ENCODE peak calls at places on chromosomes 5 and 9, in four cellular contexts. One of them, this sample, is unnamed.

GRCh38 chr5:149210229-149210628 is 61.4 kb upstream of the AFAP1L1 start:
- DNase-seq in H9: no peak
- DNase-seq in endothelial cell: no peak
- DNase-seq in left lung: no peak
- DNase-seq in this sample: no peak

GRCh38 chr5:180026320-180026719 is 45.2 kb downstream of the RNF130 start:
- DNase-seq in left lung: no peak
- DNase-seq in endothelial cell: no peak
- DNase-seq in H9: no peak
- DNase-seq in this sample: peak; percentile 69

GRCh38 chr5:3597002-3597726 is 1.5 kb downstream of the IRX1 start:
- DNase-seq in left lung: no peak
- DNase-seq in endothelial cell: no peak
- DNase-seq in H9: peak; percentile 33
- DNase-seq in this sample: no peak

GRCh38 chr5:67983251-67983941 is 232.2 kb upstream of the PIK3R1 start:
- DNase-seq in H9: no peak
- DNase-seq in left lung: no peak
- DNase-seq in endothelial cell: no peak
- DNase-seq in this sample: no peak

GRCh38 chr9:109600142-109600541 is 102.0 kb upstream of the PTPN3 start:
- DNase-seq in left lung: no peak
- DNase-seq in endothelial cell: no peak
- DNase-seq in H9: no peak
- DNase-seq in this sample: no peak

GRCh38 chr5:169716287-169716686 is 79.2 kb downstream of the DOCK2 start:
- DNase-seq in H9: no peak
- DNase-seq in endothelial cell: no peak
- DNase-seq in left lung: no peak
- DNase-seq in this sample: no peak

GRCh38 chr9:95953986-95954385 is 78.5 kb downstream of the ERCC6L2 start:
- DNase-seq in H9: no peak
- DNase-seq in left lung: no peak
- DNase-seq in endothelial cell: no peak
- DNase-seq in this sample: no peak

GRCh38 chr5:127042593-127042992 is 12.2 kb upstream of the MARCHF3 start:
- DNase-seq in left lung: no peak
- DNase-seq in H9: no peak
- DNase-seq in endothelial cell: no peak
- DNase-seq in this sample: no peak

GRCh38 chr5:107636555-107636954 is 34.2 kb downstream of the EFNA5 start:
- DNase-seq in left lung: no peak
- DNase-seq in H9: no peak
- DNase-seq in endothelial cell: no peak
- DNase-seq in this sample: no peak

GRCh38 chr5:64635056-64635686 is 55.1 kb upstream of the SHISAL2B start:
- DNase-seq in endothelial cell: no peak
- DNase-seq in left lung: no peak
- DNase-seq in H9: no peak
- DNase-seq in this sample: no peak

GRCh38 chr5:125815-126214 is 33.8 kb downstream of the PLEKHG4B start:
- DNase-seq in endothelial cell: no peak
- DNase-seq in H9: no peak
- DNase-seq in left lung: no peak
- DNase-seq in this sample: no peak

GRCh38 chr9:132923346-132923902 is 21.0 kb downstream of the TSC1 start:
- DNase-seq in H9: no peak
- DNase-seq in left lung: no peak
- DNase-seq in endothelial cell: no peak
- DNase-seq in this sample: no peak

GRCh38 chr9:113578877-113579269 is 115.3 kb downstream of the RGS3 start:
- DNase-seq in endothelial cell: no peak
- DNase-seq in H9: no peak
- DNase-seq in left lung: peak; percentile 91
- DNase-seq in this sample: peak; percentile 93

GRCh38 chr5:169960659-169961058 is 19.6 kb downstream of the INSYN2B start:
- DNase-seq in endothelial cell: no peak
- DNase-seq in left lung: no peak
- DNase-seq in H9: no peak
- DNase-seq in this sample: no peak

GRCh38 chr9:136693490-136694162 is 6.4 kb upstream of the AGPAT2 start:
- DNase-seq in left lung: peak; percentile 91
- DNase-seq in H9: no peak
- DNase-seq in endothelial cell: no peak
- DNase-seq in this sample: no peak

GRCh38 chr9:98836206-98836605 is 28.7 kb downstream of the GALNT12 start:
- DNase-seq in left lung: no peak
- DNase-seq in H9: no peak
- DNase-seq in endothelial cell: no peak
- DNase-seq in this sample: no peak

GRCh38 chr9:114167591-114168091 is 12.3 kb downstream of the COL27A1 start:
- DNase-seq in endothelial cell: no peak
- DNase-seq in left lung: no peak
- DNase-seq in H9: no peak
- DNase-seq in this sample: no peak

GRCh38 chr9:127942152-127943010 is 4.7 kb upstream of the DPM2 start:
- DNase-seq in endothelial cell: peak; percentile 77
- DNase-seq in H9: peak; percentile 86
- DNase-seq in left lung: peak; percentile 93
- DNase-seq in this sample: peak; percentile 69

GRCh38 chr9:122080986-122081385 is 12.1 kb downstream of the TTLL11 start:
- DNase-seq in endothelial cell: no peak
- DNase-seq in H9: no peak
- DNase-seq in left lung: no peak
- DNase-seq in this sample: no peak

GRCh38 chr9:23571414-23572104 is 254.5 kb downstream of the ELAVL2 start:
- DNase-seq in left lung: no peak
- DNase-seq in endothelial cell: no peak
- DNase-seq in H9: no peak
- DNase-seq in this sample: no peak

GRCh38 chr5:94159144-94159543 is 417.7 kb upstream of the POU5F2 start:
- DNase-seq in endothelial cell: no peak
- DNase-seq in H9: no peak
- DNase-seq in left lung: no peak
- DNase-seq in this sample: no peak

GRCh38 chr9:83474631-83475030 is 63.6 kb downstream of the FRMD3 start:
- DNase-seq in left lung: no peak
- DNase-seq in H9: no peak
- DNase-seq in endothelial cell: no peak
- DNase-seq in this sample: no peak

GRCh38 chr9:103798620-103799019 is 295.5 kb upstream of the SMC2 start:
- DNase-seq in left lung: no peak
- DNase-seq in endothelial cell: no peak
- DNase-seq in H9: no peak
- DNase-seq in this sample: no peak

GRCh38 chr5:69261034-69261433 is 26.3 kb downstream of the CDK7 start:
- DNase-seq in left lung: no peak
- DNase-seq in endothelial cell: no peak
- DNase-seq in H9: no peak
- DNase-seq in this sample: no peak

GRCh38 chr5:172325452-172325851 is 41.9 kb upstream of the UBTD2 start:
- DNase-seq in left lung: no peak
- DNase-seq in endothelial cell: no peak
- DNase-seq in H9: no peak
- DNase-seq in this sample: no peak

GRCh38 chr5:123007292-123007691 is 29.2 kb downstream of the PPIC start:
- DNase-seq in endothelial cell: no peak
- DNase-seq in left lung: no peak
- DNase-seq in H9: no peak
- DNase-seq in this sample: no peak

GRCh38 chr9:137902646-137903045 is 25.1 kb downstream of the CACNA1B start:
- DNase-seq in endothelial cell: no peak
- DNase-seq in H9: no peak
- DNase-seq in left lung: no peak
- DNase-seq in this sample: no peak

GRCh38 chr9:35690447-35691324 is 961 bp upstream of the TPM2 start:
- DNase-seq in left lung: peak; percentile 88
- DNase-seq in H9: peak; percentile 66
- DNase-seq in endothelial cell: peak; percentile 76
- DNase-seq in this sample: no peak

GRCh38 chr5:91712718-91713117 is 329.6 kb upstream of the ARRDC3 start:
- DNase-seq in left lung: no peak
- DNase-seq in endothelial cell: no peak
- DNase-seq in H9: no peak
- DNase-seq in this sample: no peak

This sample was measured in CD14-positive monocyte.